ENCODE peak calls at places on chromosomes 6 and 20, in ten cellular contexts. E is esophagus squamous epithelium; D is naive thymus-derived CD4-positive, alpha-beta T cell; C is Panc1; K is tibial nerve; J is right lobe of liver; B is upper lobe of right lung; G is IMR-90; X is ovary; N is fibroblast of lung. Y is an unnamed sample.

GRCh38 chr6:71289039-71289801 is 609 bp downstream of the OGFRL1 start:
- DNase-seq in E (no peak), D (peak; percentile 30), C (no peak), K (no peak), J (peak; percentile 64), B (peak; percentile 79), G (no peak), X (peak; percentile 15), N (no peak), Y (no peak)

GRCh38 chr20:62642666-62643520 is 590 bp downstream of the SLCO4A1 start:
- DNase-seq in E (no peak), D (peak; percentile 57), C (no peak), K (no peak), J (no peak), B (no peak), G (peak; percentile 4), X (no peak), N (peak; percentile 8), Y (no peak)

GRCh38 chr20:62337558-62338293 is 29.4 kb downstream of the LAMA5 start:
- DNase-seq in E (no peak), D (no peak), C (no peak), K (no peak), J (no peak), B (no peak), G (no peak), X (no peak), N (no peak), Y (no peak)

GRCh38 chr20:19729672-19730071 is 28.4 kb upstream of the RIN2 start:
- DNase-seq in E (no peak), D (no peak), C (no peak), K (no peak), J (no peak), B (no peak), G (no peak), X (no peak), N (no peak), Y (no peak)

GRCh38 chr20:58698741-58699141 is 6.1 kb downstream of the NPEPL1 start:
- DNase-seq in E (no peak), D (no peak), C (no peak), K (no peak), J (no peak), B (peak; percentile 51), G (no peak), X (no peak), N (no peak), Y (no peak)

GRCh38 chr20:37318046-37318445 is 27.9 kb upstream of the SRC start:
- DNase-seq in E (no peak), D (no peak), C (no peak), K (no peak), J (no peak), B (no peak), G (no peak), X (no peak), N (no peak), Y (no peak)

GRCh38 chr6:146369866-146370265 is 173.8 kb upstream of the RAB32 start:
- DNase-seq in E (no peak), D (no peak), C (no peak), K (no peak), J (no peak), B (no peak), G (no peak), X (no peak), N (no peak), Y (no peak)

GRCh38 chr6:96743496-96743895 is 93.8 kb downstream of the GPR63 start:
- DNase-seq in E (no peak), D (no peak), C (no peak), K (no peak), J (no peak), B (no peak), G (no peak), X (no peak), N (no peak), Y (no peak)

GRCh38 chr6:89555751-89556150 is 82.8 kb downstream of the LYRM2 start:
- DNase-seq in E (no peak), D (no peak), C (no peak), K (no peak), J (no peak), B (no peak), G (no peak), X (no peak), N (no peak), Y (no peak)

GRCh38 chr6:11205721-11206120 is 26.7 kb downstream of the NEDD9 start:
- DNase-seq in E (no peak), D (no peak), C (no peak), K (no peak), J (no peak), B (no peak), G (no peak), X (no peak), N (no peak), Y (no peak)

GRCh38 chr6:11208267-11208666 is 24.2 kb downstream of the NEDD9 start:
- DNase-seq in E (no peak), D (no peak), C (no peak), K (no peak), J (no peak), B (no peak), G (no peak), X (no peak), N (no peak), Y (no peak)

GRCh38 chr6:11204987-11205386 is 27.5 kb downstream of the NEDD9 start:
- DNase-seq in E (no peak), D (no peak), C (no peak), K (no peak), J (no peak), B (no peak), G (no peak), X (no peak), N (no peak), Y (no peak)

GRCh38 chr6:11207199-11207968 is 25.1 kb downstream of the NEDD9 start:
- DNase-seq in E (no peak), D (no peak), C (peak; percentile 87), K (peak; percentile 74), J (no peak), B (no peak), G (peak; percentile 100), X (no peak), N (peak; percentile 98), Y (peak; percentile 62)

DNA sequence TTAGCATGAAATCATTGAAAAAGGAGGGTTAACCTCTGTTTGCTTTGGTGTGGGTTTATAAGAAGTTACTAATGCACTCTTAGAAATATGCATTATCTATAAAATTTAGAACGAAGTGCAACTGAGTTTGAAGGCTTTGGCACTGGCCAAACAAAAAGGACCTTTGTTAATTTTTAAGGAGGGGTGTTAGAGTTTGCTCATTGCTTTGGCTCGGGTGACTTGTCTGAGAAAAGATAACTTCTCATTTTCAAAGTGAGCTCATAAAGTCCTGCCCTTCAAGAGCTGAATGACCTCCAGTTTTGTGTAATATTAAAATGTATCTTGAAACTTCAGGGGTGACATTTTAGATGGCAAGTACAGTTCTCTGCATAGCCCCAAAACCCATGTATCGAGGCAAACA is 25.9 kb downstream of the NEDD9 start:
- DNase-seq in E (no peak), D (no peak), C (no peak), K (no peak), J (no peak), B (no peak), G (no peak), X (no peak), N (no peak), Y (no peak)
- H3K27ac ChIP-seq in E (peak overlapping the region; percentile 65), D (no peak overlapping the region), C (no peak overlapping the region), K (peak overlapping the region; percentile 87), J (no peak overlapping the region), B (peak overlapping the region; percentile 70), G (no peak overlapping the region), X (no peak overlapping the region), N (peak overlapping the region; percentile 84), Y (peak overlapping the region; percentile 97)

GRCh38 chr6:14123331-14124105 is 5.9 kb downstream of the CD83 start:
- DNase-seq in E (no peak), D (no peak), C (no peak), K (no peak), J (no peak), B (no peak), G (peak; percentile 33), X (no peak), N (no peak), Y (no peak)
- H3K4me1 ChIP-seq in E (no peaks in the 10 kb centered on the region), D (peaks cover 6% of the 10 kb centered on the region), C (peaks cover 6% of the 10 kb centered on the region), K (peaks cover 42% of the 10 kb centered on the region), J (no peaks in the 10 kb centered on the region), B (peaks cover 14% of the 10 kb centered on the region), G (no peaks in the 10 kb centered on the region), X (peaks cover 2% of the 10 kb centered on the region), N (no peaks in the 10 kb centered on the region), Y (no peaks in the 10 kb centered on the region)

DNA sequence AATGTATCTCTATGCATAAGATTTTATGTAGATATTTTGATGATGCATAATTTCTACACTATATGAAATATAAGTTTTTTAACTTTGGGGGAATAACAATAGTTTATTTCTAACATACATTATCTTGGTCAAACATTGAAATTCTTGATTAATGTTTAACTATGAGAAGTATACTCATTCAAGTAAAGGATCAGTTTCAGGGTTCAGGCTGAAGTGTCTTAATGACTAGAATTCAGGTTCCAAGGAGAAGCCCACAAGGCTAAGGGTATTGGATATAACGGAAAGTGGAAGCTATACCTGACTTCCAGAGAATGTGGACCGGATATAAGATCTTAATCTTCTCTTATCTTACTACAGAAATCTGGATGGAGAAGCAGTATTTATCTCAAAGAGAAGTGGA is at the start of gene TINAG:
- DNase-seq in E (no peak), D (no peak), C (no peak), K (no peak), J (no peak), B (no peak), G (no peak), X (no peak), N (no peak), Y (no peak)
- H3K4me3 ChIP-seq in E (no peak within 1 kb of the TSS), D (no peak within 1 kb of the TSS), C (no peak within 1 kb of the TSS), K (no peak within 1 kb of the TSS), J (no peak within 1 kb of the TSS), B (no peak within 1 kb of the TSS), G (no peak within 1 kb of the TSS), X (no peak within 1 kb of the TSS), N (no peak within 1 kb of the TSS), Y (no peak within 1 kb of the TSS)

GRCh38 chr20:57321142-57321541 is 8.5 kb upstream of the SPO11 start:
- DNase-seq in E (no peak), D (no peak), C (no peak), K (no peak), J (no peak), B (no peak), G (no peak), X (no peak), N (no peak), Y (no peak)
- H3K27ac ChIP-seq in E (no peak overlapping the region), D (no peak overlapping the region), C (no peak overlapping the region), K (no peak overlapping the region), J (no peak overlapping the region), B (no peak overlapping the region), G (no peak overlapping the region), X (no peak overlapping the region), N (no peak overlapping the region), Y (no peak overlapping the region)

Y was measured in thoracic aorta.